ENCODE peak calls at places on chromosomes 1 and 21, in nine cellular contexts. D, V, M, L, C, P, G, A and S are unnamed samples.

GRCh38 chr1:206658264-206658980 is 23.1 kb downstream of the DYRK3 start:
- DNase-seq in P (no peak), G (peak; percentile 70), L (peak; percentile 48), M (peak; percentile 12), D (peak; percentile 43), V (peak; percentile 82), C (peak; percentile 54), A (peak; percentile 88), S (peak; percentile 81)

GRCh38 chr1:235532350-235532749 is 28.1 kb upstream of the B3GALNT2 start:
- DNase-seq in D (peak; percentile 67), L (no peak), M (peak; percentile 34), C (no peak), G (no peak), V (no peak), P (peak; percentile 71), A (no peak), S (no peak)

GRCh38 chr1:30422251-30422650 is 301.1 kb downstream of the MATN1 start:
- DNase-seq in D (no peak), P (no peak), G (no peak), C (no peak), V (no peak), M (no peak), L (no peak), A (no peak), S (no peak)

GRCh38 chr1:37741130-37741529 is 23.8 kb downstream of the EPHA10 start:
- DNase-seq in P (peak; percentile 94), D (peak; percentile 70), L (peak; percentile 51), M (peak; percentile 8), G (no peak), C (no peak), A (no peak), V (no peak), S (no peak)

GRCh38 chr1:102715150-102715549 is 393.2 kb downstream of the COL11A1 start:
- DNase-seq in V (no peak), C (no peak), A (no peak), D (no peak), P (no peak), M (no peak), L (no peak), G (no peak), S (no peak)

GRCh38 chr1:215407575-215407974 is 159.5 kb upstream of the KCTD3 start:
- DNase-seq in M (no peak), D (peak; percentile 21), C (no peak), A (no peak), P (no peak), L (no peak), V (no peak), G (no peak), S (no peak)

GRCh38 chr1:238177960-238178359 is 287.2 kb upstream of the ZP4 start:
- DNase-seq in C (no peak), P (no peak), M (no peak), V (no peak), L (no peak), G (no peak), D (no peak), A (peak; percentile 40), S (no peak)

GRCh38 chr1:177138347-177138746 is 26.2 kb downstream of the ASTN1 start:
- DNase-seq in M (no peak), D (no peak), P (no peak), V (no peak), C (no peak), L (no peak), G (no peak), A (no peak), S (no peak)

GRCh38 chr21:45543371-45543709 is 1.1 kb upstream of the SLC19A1 start:
- DNase-seq in A (no peak), V (no peak), C (no peak), P (no peak), L (no peak), G (peak; percentile 43), M (no peak), D (no peak), S (no peak)

GRCh38 chr1:225668222-225668621 is 15.3 kb upstream of the ENAH start:
- DNase-seq in V (no peak), A (no peak), C (no peak), L (no peak), G (no peak), D (no peak), M (no peak), P (no peak), S (no peak)

GRCh38 chr21:17949395-17949794 is 130.2 kb upstream of the C21orf91 start:
- DNase-seq in L (no peak), D (no peak), G (no peak), M (no peak), A (no peak), C (no peak), V (no peak), P (no peak), S (no peak)

GRCh38 chr1:89580036-89580435 is 52.9 kb upstream of the LRRC8C start:
- DNase-seq in V (no peak), P (no peak), M (no peak), L (no peak), A (no peak), C (no peak), D (no peak), G (no peak), S (no peak)

DNA sequence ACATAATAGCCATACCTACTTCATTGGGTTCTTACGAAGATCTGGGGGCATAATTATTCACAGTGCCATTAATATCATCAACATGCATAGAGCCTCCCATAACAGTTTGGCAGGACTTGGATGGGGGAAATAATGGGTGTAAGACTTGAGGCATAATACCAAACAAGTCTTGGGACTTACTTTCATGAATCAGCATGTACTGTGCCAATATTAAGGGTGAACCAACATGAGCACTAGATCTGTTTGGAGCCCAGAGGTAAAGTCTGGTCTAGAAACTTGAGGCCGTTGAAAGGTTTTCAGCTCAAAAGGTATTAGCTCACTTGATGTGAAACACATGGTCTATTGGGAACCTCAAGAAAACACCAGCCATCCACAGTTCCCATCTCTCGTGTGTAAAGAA is 56.7 kb upstream of the ZC3H11B start:
- DNase-seq in D (no peak), V (no peak), M (no peak), L (no peak), G (no peak), A (no peak), C (no peak), P (peak; percentile 23), S (no peak)
- H3K9me2 ChIP-seq in D (no peaks in the 10 kb centered on the region), V (no peaks in the 10 kb centered on the region), M (no peaks in the 10 kb centered on the region), L (no peaks in the 10 kb centered on the region), G (no peaks in the 10 kb centered on the region), A (peaks cover 3% of the 10 kb centered on the region), C (no peaks in the 10 kb centered on the region), P (no peaks in the 10 kb centered on the region), S (no peaks in the 10 kb centered on the region)

GRCh38 chr1:48597663-48598062 is 125.7 kb upstream of the SPATA6 start:
- DNase-seq in L (no peak), A (no peak), C (no peak), G (no peak), M (no peak), V (no peak), P (no peak), D (no peak), S (no peak)

GRCh38 chr1:48600182-48600581 is 128.2 kb upstream of the SPATA6 start:
- DNase-seq in C (no peak), M (no peak), G (no peak), L (no peak), D (no peak), P (no peak), A (no peak), V (no peak), S (no peak)

GRCh38 chr1:48603222-48603621 is 131.2 kb upstream of the SPATA6 start:
- DNase-seq in V (no peak), C (no peak), D (no peak), P (no peak), A (no peak), G (no peak), M (no peak), L (no peak), S (no peak)

GRCh38 chr1:48602349-48602748 is 130.3 kb upstream of the SPATA6 start:
- DNase-seq in C (no peak), P (no peak), M (no peak), A (no peak), V (no peak), L (no peak), D (no peak), G (no peak), S (no peak)
- H3K9me2 ChIP-seq in C (no peaks in the 10 kb centered on the region), P (no peaks in the 10 kb centered on the region), M (no peaks in the 10 kb centered on the region), A (no peaks in the 10 kb centered on the region), V (no peaks in the 10 kb centered on the region), L (no peaks in the 10 kb centered on the region), D (no peaks in the 10 kb centered on the region), G (no peaks in the 10 kb centered on the region), S (no peaks in the 10 kb centered on the region)

DNA sequence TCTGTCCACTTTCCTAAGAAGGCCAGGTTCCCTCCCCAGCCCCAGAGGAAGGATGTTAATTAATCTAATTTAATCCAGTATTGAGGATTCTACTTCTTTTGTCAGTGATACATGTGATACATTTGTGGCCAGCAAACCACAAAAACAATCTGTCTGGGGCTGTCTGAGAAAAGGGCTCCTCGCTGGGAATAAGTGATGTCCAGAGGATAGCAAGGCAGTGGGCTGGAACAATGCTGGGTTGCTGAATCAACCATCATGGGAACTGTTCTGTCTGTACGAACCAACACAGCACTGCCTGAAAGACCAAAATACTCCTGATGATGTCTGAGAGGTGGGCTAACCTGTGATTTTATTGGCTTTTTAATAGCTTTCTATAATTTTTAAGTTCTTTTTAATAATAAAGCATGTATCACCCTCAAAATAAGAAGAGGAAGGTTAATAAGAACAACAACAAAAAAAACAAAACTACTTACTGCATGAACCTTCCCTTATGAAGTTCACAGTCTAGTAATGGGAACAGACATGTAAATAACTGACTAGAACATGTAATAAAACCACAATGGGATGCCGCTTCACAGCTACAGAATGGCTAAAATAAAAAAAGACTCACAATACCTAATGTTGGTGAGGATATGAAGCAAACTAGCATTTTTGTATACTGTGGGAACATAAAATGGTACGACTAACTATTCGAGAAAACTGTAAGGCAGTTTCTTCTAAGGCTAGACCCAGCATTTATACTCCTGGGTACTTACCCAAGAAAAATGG is 11.4 kb upstream of the ADAR start:
- DNase-seq in P (no peak), V (no peak), D (no peak), M (no peak), A (no peak), C (no peak), G (no peak), L (no peak), S (no peak)
- H3K9me2 ChIP-seq in P (no peaks in the 10 kb centered on the region), V (no peaks in the 10 kb centered on the region), D (no peaks in the 10 kb centered on the region), M (no peaks in the 10 kb centered on the region), A (no peaks in the 10 kb centered on the region), C (no peaks in the 10 kb centered on the region), G (no peaks in the 10 kb centered on the region), L (no peaks in the 10 kb centered on the region), S (no peaks in the 10 kb centered on the region)

GRCh38 chr1:241703001-241703400 is 50.9 kb downstream of the WDR64 start:
- DNase-seq in G (no peak), C (no peak), A (no peak), L (no peak), M (no peak), P (peak; percentile 52), V (no peak), D (peak; percentile 73), S (no peak)

GRCh38 chr1:241711326-241711725 is 59.2 kb downstream of the WDR64 start:
- DNase-seq in C (no peak), M (no peak), L (no peak), P (no peak), V (no peak), D (no peak), G (no peak), A (no peak), S (no peak)

GRCh38 chr1:241707442-241707841 is 55.4 kb downstream of the WDR64 start:
- DNase-seq in V (no peak), A (no peak), P (no peak), D (no peak), C (no peak), L (no peak), M (no peak), G (no peak), S (no peak)

GRCh38 chr1:241706257-241706656 is 54.2 kb downstream of the WDR64 start:
- DNase-seq in A (no peak), V (no peak), M (no peak), L (peak; percentile 16), P (peak; percentile 89), C (no peak), G (no peak), D (peak; percentile 59), S (no peak)

GRCh38 chr1:241706967-241707366 is 54.9 kb downstream of the WDR64 start:
- DNase-seq in C (no peak), L (no peak), V (no peak), A (no peak), D (peak; percentile 86), M (peak; percentile 42), P (peak; percentile 100), G (no peak), S (no peak)
- H3K9me2 ChIP-seq in C (no peaks in the 10 kb centered on the region), L (no peaks in the 10 kb centered on the region), V (no peaks in the 10 kb centered on the region), A (no peaks in the 10 kb centered on the region), D (no peaks in the 10 kb centered on the region), M (no peaks in the 10 kb centered on the region), P (no peaks in the 10 kb centered on the region), G (no peaks in the 10 kb centered on the region), S (no peaks in the 10 kb centered on the region)